ENCODE peak calls at places on chromosomes 3 and 15, in six cellular contexts. H is neuronal stem cell, S is IMR-90, Z is skeletal muscle cell, I is cardiac muscle cell, A is left lung. Q is an unnamed sample.

GRCh38 chr3:128794788-128795649 is 69.0 kb downstream of the RAB7A start:
- DNase-seq in H (peak; percentile 60), S (peak; percentile 61), Z (no peak), I (peak; percentile 73), A (no peak), Q (no peak)

GRCh38 chr15:101556273-101556672 is 66.8 kb upstream of the PCSK6 start:
- DNase-seq in H (no peak), S (no peak), Z (no peak), I (no peak), A (no peak), Q (no peak)

GRCh38 chr15:101469520-101470288 is 19.8 kb downstream of the PCSK6 start:
- DNase-seq in H (no peak), S (no peak), Z (no peak), I (peak; percentile 15), A (no peak), Q (no peak)

GRCh38 chr3:5806192-5806591 is 618.7 kb downstream of the EDEM1 start:
- DNase-seq in H (peak; percentile 20), S (no peak), Z (no peak), I (no peak), A (no peak), Q (no peak)

GRCh38 chr3:149390772-149391212 is 13.3 kb upstream of the TM4SF1 start:
- DNase-seq in H (no peak), S (peak; percentile 60), Z (peak; percentile 47), I (no peak), A (no peak), Q (no peak)

GRCh38 chr3:52119826-52120225 is 34.4 kb downstream of the POC1A start:
- DNase-seq in H (no peak), S (no peak), Z (no peak), I (no peak), A (no peak), Q (no peak)

GRCh38 chr3:193378706-193379105 is at the start of gene ATP13A5:
- DNase-seq in H (no peak), S (no peak), Z (no peak), I (no peak), A (no peak), Q (no peak)

GRCh38 chr3:42042747-42043115 is 48.4 kb upstream of the TRAK1 start:
- DNase-seq in H (no peak), S (no peak), Z (no peak), I (peak; percentile 25), A (no peak), Q (no peak)

GRCh38 chr3:32238816-32239637 is 547 bp downstream of the CMTM8 start:
- DNase-seq in H (no peak), S (peak; percentile 10), Z (no peak), I (peak; percentile 41), A (peak; percentile 86), Q (peak; percentile 76)

GRCh38 chr15:96146711-96147110 is 183.8 kb upstream of the NR2F2 start:
- DNase-seq in H (no peak), S (peak; percentile 17), Z (no peak), I (no peak), A (no peak), Q (no peak)

GRCh38 chr3:146577662-146578061 is 27.5 kb downstream of the PLSCR5 start:
- DNase-seq in H (no peak), S (peak; percentile 73), Z (peak; percentile 31), I (peak; percentile 84), A (no peak), Q (no peak)

GRCh38 chr3:9397911-9398714 is 698 bp downstream of the SETD5 start:
- DNase-seq in H (peak; percentile 38), S (peak; percentile 29), Z (no peak), I (peak; percentile 54), A (peak; percentile 53), Q (peak; percentile 68)

DNA sequence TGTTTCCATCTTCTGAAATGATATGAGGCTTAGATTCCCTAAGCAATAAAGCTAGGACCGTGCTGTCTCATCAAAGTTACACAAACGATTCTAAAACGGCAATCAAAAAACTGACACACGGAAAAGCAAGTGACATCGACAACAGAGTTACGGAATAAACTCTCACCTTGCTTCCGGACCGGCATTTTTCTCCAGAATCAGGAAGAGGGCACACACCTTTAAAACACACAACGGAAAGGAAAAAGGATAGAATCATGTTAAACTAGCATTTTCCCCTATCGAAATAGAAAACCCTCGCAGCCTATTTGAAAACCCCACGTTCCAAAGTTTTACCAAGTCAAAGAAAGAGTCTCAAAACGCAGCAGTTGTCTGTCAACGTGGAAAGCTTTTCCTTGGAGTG is 1.4 kb downstream of the DLG1 start:
- DNase-seq in H (no peak), S (no peak), Z (no peak), I (no peak), A (no peak), Q (no peak)
- H3K4me3 ChIP-seq in H (peak overlapping the region; percentile 95), S (peak overlapping the region; percentile 98), Z (peak overlapping the region; percentile 88), I (peak overlapping the region; percentile 82), A (peak overlapping the region; percentile 85), Q (peak overlapping the region; percentile 99)

DNA sequence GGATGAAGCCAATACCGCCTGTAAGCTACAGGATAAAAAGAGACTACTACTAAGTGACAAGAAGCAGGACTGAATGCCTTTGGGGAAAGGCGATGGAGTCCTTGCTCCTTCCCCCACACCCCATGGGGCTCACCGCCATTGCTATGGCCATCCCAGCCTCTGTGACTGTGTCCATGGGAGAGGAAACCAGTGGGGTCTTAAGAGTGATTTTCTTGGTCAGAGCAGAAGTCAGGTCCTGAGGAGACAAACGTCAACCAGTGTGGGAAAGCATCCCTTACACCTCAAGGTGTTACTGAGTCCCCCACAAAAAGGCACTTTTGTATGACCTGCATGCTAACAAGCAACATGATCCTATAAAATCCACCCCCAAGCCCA is 913 bp downstream of the IMPDH2 start:
- DNase-seq in H (no peak), S (no peak), Z (no peak), I (no peak), A (no peak), Q (no peak)
- H3K4me3 ChIP-seq in H (peak overlapping the region; percentile 83), S (peak overlapping the region; percentile 62), Z (peak overlapping the region; percentile 99), I (peak overlapping the region; percentile 54), A (peak overlapping the region; percentile 68), Q (peak overlapping the region; percentile 80)

GRCh38 chr3:23920151-23920655 is 3.3 kb downstream of the RPL15 start:
- DNase-seq in H (no peak), S (no peak), Z (no peak), I (no peak), A (no peak), Q (no peak)

GRCh38 chr3:23916152-23916885 is 471 bp downstream of the NKIRAS1 start:
- DNase-seq in H (no peak), S (no peak), Z (no peak), I (no peak), A (no peak), Q (no peak)

GRCh38 chr3:23921052-23921511 is 4.2 kb downstream of the RPL15 start:
- DNase-seq in H (no peak), S (no peak), Z (no peak), I (no peak), A (no peak), Q (no peak)

GRCh38 chr3:23916886-23917815 is at the start of the genes NKIRAS1 and RPL15:
- DNase-seq in H (peak; percentile 94), S (peak; percentile 96), Z (peak; percentile 90), I (peak; percentile 98), A (peak; percentile 99), Q (peak; percentile 98)

GRCh38 chr3:23919628-23920027 is 2.7 kb downstream of the RPL15 start:
- DNase-seq in H (no peak), S (no peak), Z (no peak), I (no peak), A (no peak), Q (no peak)
- H3K4me3 ChIP-seq in H (no peak overlapping the region), S (no peak overlapping the region), Z (no peak overlapping the region), I (no peak overlapping the region), A (no peak overlapping the region), Q (no peak overlapping the region)

GRCh38 chr3:126849768-126850167 is 133.1 kb upstream of the PLXNA1 start:
- DNase-seq in H (no peak), S (no peak), Z (no peak), I (no peak), A (no peak), Q (peak; percentile 11)
- H3K4me3 ChIP-seq in H (no peak overlapping the region), S (no peak overlapping the region), Z (no peak overlapping the region), I (no peak overlapping the region), A (no peak overlapping the region), Q (no peak overlapping the region)

DNA sequence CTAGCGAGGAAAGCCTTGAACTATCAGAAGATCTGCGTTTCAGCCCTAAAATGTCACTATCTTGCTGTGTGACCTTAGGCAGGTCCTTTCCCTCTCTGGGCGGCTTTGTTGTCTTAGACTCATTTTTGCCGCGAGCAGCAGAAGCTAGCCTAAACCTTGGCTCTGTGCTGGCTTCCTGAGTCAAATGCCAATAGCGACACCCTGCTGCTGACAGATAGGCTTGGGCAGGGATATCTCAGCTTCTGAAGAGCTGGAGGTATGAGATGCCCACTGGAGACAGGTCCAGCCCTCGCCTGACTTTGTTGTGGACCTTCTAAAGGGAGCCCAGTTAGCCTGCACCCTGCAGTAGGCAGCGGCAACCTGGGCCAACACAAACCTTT is 1.3 kb downstream of the ADAMTSL3 start:
- DNase-seq in H (no peak), S (no peak), Z (no peak), I (no peak), A (no peak), Q (no peak)
- H3K4me3 ChIP-seq in H (no peak overlapping the region), S (no peak overlapping the region), Z (no peak overlapping the region), I (no peak overlapping the region), A (no peak overlapping the region), Q (peak overlapping the region; percentile 52)

GRCh38 chr3:105470851-105471250 is 104.1 kb downstream of the ALCAM start:
- DNase-seq in H (no peak), S (peak; percentile 17), Z (no peak), I (no peak), A (no peak), Q (no peak)
- H3K4me3 ChIP-seq in H (no peak overlapping the region), S (no peak overlapping the region), Z (no peak overlapping the region), I (no peak overlapping the region), A (no peak overlapping the region), Q (no peak overlapping the region)

DNA sequence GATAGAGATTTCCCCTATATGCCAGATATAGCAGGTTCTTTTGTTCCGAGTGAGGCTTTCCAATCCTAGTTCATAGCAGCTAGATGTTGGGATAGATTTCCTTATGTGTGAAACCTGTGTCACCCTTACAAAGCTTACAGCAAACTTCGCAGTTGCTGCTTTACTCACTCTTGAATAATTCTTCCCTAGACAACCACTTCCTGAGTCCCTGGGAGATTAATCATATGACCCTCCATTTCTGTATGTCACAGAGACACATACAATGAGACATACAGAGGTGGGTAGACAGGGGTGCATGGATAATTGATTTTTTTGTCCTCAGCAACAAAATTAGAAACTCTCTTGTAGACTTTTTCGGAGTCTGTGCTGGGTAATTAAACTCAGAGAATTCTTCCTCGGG is 163.2 kb downstream of the NSUN3 start:
- DNase-seq in H (no peak), S (peak; percentile 50), Z (peak; percentile 48), I (peak; percentile 30), A (no peak), Q (no peak)
- H3K4me3 ChIP-seq in H (no peak overlapping the region), S (no peak overlapping the region), Z (no peak overlapping the region), I (no peak overlapping the region), A (no peak overlapping the region), Q (no peak overlapping the region)

Q was measured in upper lobe of right lung.